ENCODE peak calls at places on chromosomes 2 and 18, in seven cellular contexts. One of them, this sample, is unnamed.

GRCh38 chr2:68483011-68483410 is 15.6 kb downstream of the APLF start:
- DNase-seq in foreskin fibroblast: no peak
- DNase-seq in left cardiac atrium: no peak
- DNase-seq in colonic mucosa: no peak
- DNase-seq in ACHN: no peak
- DNase-seq in fibroblast of lung: no peak
- DNase-seq in naive B cell: no peak
- DNase-seq in this sample: no peak

GRCh38 chr18:59691046-59691395 is 6.2 kb downstream of the CCBE1 start:
- DNase-seq in naive B cell: no peak
- DNase-seq in fibroblast of lung: peak
- DNase-seq in colonic mucosa: peak
- DNase-seq in left cardiac atrium: no peak
- DNase-seq in ACHN: peak
- DNase-seq in foreskin fibroblast: peak
- DNase-seq in this sample: no peak

GRCh38 chr2:3523551-3524041 is 4.3 kb upstream of the ADI1 start:
- DNase-seq in colonic mucosa: no peak
- DNase-seq in ACHN: no peak
- DNase-seq in foreskin fibroblast: peak
- DNase-seq in naive B cell: no peak
- DNase-seq in left cardiac atrium: no peak
- DNase-seq in fibroblast of lung: peak
- DNase-seq in this sample: no peak

GRCh38 chr2:3758906-3759305 is 55.5 kb downstream of the DCDC2C start:
- DNase-seq in fibroblast of lung: no peak
- DNase-seq in ACHN: no peak
- DNase-seq in foreskin fibroblast: no peak
- DNase-seq in colonic mucosa: no peak
- DNase-seq in left cardiac atrium: no peak
- DNase-seq in naive B cell: no peak
- DNase-seq in this sample: no peak

GRCh38 chr2:126921066-126921465 is 22.4 kb downstream of the TEX51 start:
- DNase-seq in colonic mucosa: no peak
- DNase-seq in fibroblast of lung: no peak
- DNase-seq in ACHN: no peak
- DNase-seq in naive B cell: no peak
- DNase-seq in left cardiac atrium: no peak
- DNase-seq in foreskin fibroblast: no peak
- DNase-seq in this sample: no peak

GRCh38 chr2:100283724-100284501 is 38.4 kb downstream of the LONRF2 start:
- DNase-seq in colonic mucosa: no peak
- DNase-seq in fibroblast of lung: peak
- DNase-seq in ACHN: peak
- DNase-seq in naive B cell: no peak
- DNase-seq in left cardiac atrium: no peak
- DNase-seq in foreskin fibroblast: no peak
- DNase-seq in this sample: no peak

GRCh38 chr2:225740086-225740485 is 340.6 kb downstream of the NYAP2 start:
- DNase-seq in foreskin fibroblast: peak
- DNase-seq in ACHN: no peak
- DNase-seq in naive B cell: no peak
- DNase-seq in fibroblast of lung: peak
- DNase-seq in left cardiac atrium: no peak
- DNase-seq in colonic mucosa: no peak
- DNase-seq in this sample: peak

GRCh38 chr2:196592331-196592911 is 47.1 kb upstream of the CCDC150 start:
- DNase-seq in fibroblast of lung: peak
- DNase-seq in foreskin fibroblast: peak
- DNase-seq in left cardiac atrium: peak
- DNase-seq in naive B cell: no peak
- DNase-seq in colonic mucosa: peak
- DNase-seq in ACHN: peak
- DNase-seq in this sample: no peak

GRCh38 chr2:206392118-206392517 is 51.2 kb upstream of the ADAM23 start:
- DNase-seq in fibroblast of lung: peak
- DNase-seq in naive B cell: peak
- DNase-seq in ACHN: peak
- DNase-seq in left cardiac atrium: no peak
- DNase-seq in foreskin fibroblast: peak
- DNase-seq in colonic mucosa: no peak
- DNase-seq in this sample: peak

GRCh38 chr2:134657650-134658250 is 61.0 kb downstream of the TMEM163 start:
- DNase-seq in ACHN: peak
- DNase-seq in left cardiac atrium: no peak
- DNase-seq in foreskin fibroblast: no peak
- DNase-seq in naive B cell: peak
- DNase-seq in colonic mucosa: no peak
- DNase-seq in fibroblast of lung: no peak
- DNase-seq in this sample: no peak

GRCh38 chr18:32379891-32380290 is 90.8 kb downstream of the GAREM1 start:
- DNase-seq in left cardiac atrium: no peak
- DNase-seq in ACHN: no peak
- DNase-seq in colonic mucosa: no peak
- DNase-seq in naive B cell: no peak
- DNase-seq in fibroblast of lung: no peak
- DNase-seq in foreskin fibroblast: no peak
- DNase-seq in this sample: no peak